ENCODE peak calls at places on chromosomes 12 and 14, in four cellular contexts. One of them, this sample, is unnamed.

GRCh38 chr14:102484316-102484715 is 25.3 kb downstream of the ANKRD9 start:
- DNase-seq in tibial nerve: no peak
- DNase-seq in A549: no peak
- DNase-seq in heart right ventricle: no peak
- DNase-seq in this sample: no peak

GRCh38 chr12:118190266-118190665 is 54.3 kb downstream of the PEBP1 start:
- DNase-seq in tibial nerve: no peak
- DNase-seq in heart right ventricle: no peak
- DNase-seq in A549: no peak
- DNase-seq in this sample: no peak

GRCh38 chr14:44149597-44149996 is 357.5 kb downstream of the FSCB start:
- DNase-seq in A549: peak; percentile 52
- DNase-seq in tibial nerve: no peak
- DNase-seq in heart right ventricle: no peak
- DNase-seq in this sample: no peak

GRCh38 chr14:93880025-93880820 is 46.9 kb upstream of the FAM181A start:
- DNase-seq in A549: no peak
- DNase-seq in tibial nerve: peak; percentile 16
- DNase-seq in heart right ventricle: no peak
- DNase-seq in this sample: no peak

GRCh38 chr12:10632226-10632625 is 18.8 kb upstream of the MAGOHB start:
- DNase-seq in tibial nerve: no peak
- DNase-seq in heart right ventricle: no peak
- DNase-seq in A549: no peak
- DNase-seq in this sample: no peak

GRCh38 chr14:87888136-87888999 is 104.6 kb downstream of the GALC start:
- DNase-seq in heart right ventricle: peak; percentile 10
- DNase-seq in tibial nerve: peak; percentile 27
- DNase-seq in A549: peak; percentile 31
- DNase-seq in this sample: no peak

GRCh38 chr14:95577875-95578274 is 43.0 kb downstream of the GLRX5 start:
- DNase-seq in A549: no peak
- DNase-seq in heart right ventricle: no peak
- DNase-seq in tibial nerve: no peak
- DNase-seq in this sample: no peak

GRCh38 chr12:125032466-125033152 is 32.6 kb upstream of the AACS start:
- DNase-seq in A549: no peak
- DNase-seq in tibial nerve: no peak
- DNase-seq in heart right ventricle: no peak
- DNase-seq in this sample: no peak

GRCh38 chr14:39617537-39617936 is 185.3 kb upstream of the FBXO33 start:
- DNase-seq in tibial nerve: no peak
- DNase-seq in A549: no peak
- DNase-seq in heart right ventricle: no peak
- DNase-seq in this sample: no peak

GRCh38 chr12:47817272-47818006 is 2.3 kb downstream of the HDAC7 start:
- DNase-seq in A549: no peak
- DNase-seq in heart right ventricle: no peak
- DNase-seq in tibial nerve: no peak
- DNase-seq in this sample: no peak

GRCh38 chr12:85872497-85873091 is 1.5 kb upstream of the NTS start:
- DNase-seq in tibial nerve: no peak
- DNase-seq in heart right ventricle: no peak
- DNase-seq in A549: peak; percentile 78
- DNase-seq in this sample: no peak

GRCh38 chr14:43778607-43778955 is 728.5 kb downstream of the FSCB start:
- DNase-seq in tibial nerve: no peak
- DNase-seq in A549: no peak
- DNase-seq in heart right ventricle: no peak
- DNase-seq in this sample: no peak

GRCh38 chr14:63039800-63040380 is 5.4 kb downstream of the KCNH5 start:
- DNase-seq in tibial nerve: no peak
- DNase-seq in A549: peak; percentile 56
- DNase-seq in heart right ventricle: no peak
- DNase-seq in this sample: no peak

GRCh38 chr12:124075836-124076235 is 102.8 kb downstream of the ZNF664 start:
- DNase-seq in heart right ventricle: no peak
- DNase-seq in tibial nerve: no peak
- DNase-seq in A549: no peak
- DNase-seq in this sample: no peak

GRCh38 chr12:69337325-69337724 is 10.9 kb upstream of the LYZ start:
- DNase-seq in A549: no peak
- DNase-seq in heart right ventricle: no peak
- DNase-seq in tibial nerve: no peak
- DNase-seq in this sample: no peak

GRCh38 chr14:99125616-99126431 is 146.2 kb downstream of the BCL11B start:
- DNase-seq in tibial nerve: no peak
- DNase-seq in heart right ventricle: peak; percentile 2
- DNase-seq in A549: no peak
- DNase-seq in this sample: no peak

GRCh38 chr12:62210422-62210821 is 49.8 kb upstream of the USP15 start:
- DNase-seq in heart right ventricle: no peak
- DNase-seq in tibial nerve: no peak
- DNase-seq in A549: peak; percentile 71
- DNase-seq in this sample: no peak

GRCh38 chr14:61527325-61528100 is 167.8 kb upstream of the HIF1A start:
- DNase-seq in tibial nerve: no peak
- DNase-seq in A549: peak; percentile 68
- DNase-seq in heart right ventricle: no peak
- DNase-seq in this sample: no peak

GRCh38 chr14:92670967-92671366 is 77.5 kb downstream of the LGMN start:
- DNase-seq in tibial nerve: no peak
- DNase-seq in heart right ventricle: no peak
- DNase-seq in A549: no peak
- DNase-seq in this sample: no peak

GRCh38 chr12:111645433-111645832 is 40.3 kb downstream of the BRAP start:
- DNase-seq in tibial nerve: no peak
- DNase-seq in heart right ventricle: no peak
- DNase-seq in A549: peak; percentile 12
- DNase-seq in this sample: no peak

GRCh38 chr12:31323466-31324115 is 2.4 kb downstream of the SINHCAF start:
- DNase-seq in A549: peak; percentile 41
- DNase-seq in tibial nerve: no peak
- DNase-seq in heart right ventricle: peak; percentile 34
- DNase-seq in this sample: no peak

GRCh38 chr14:36646664-36647416 is 14.8 kb upstream of the PAX9 start:
- DNase-seq in A549: no peak
- DNase-seq in heart right ventricle: no peak
- DNase-seq in tibial nerve: no peak
- DNase-seq in this sample: no peak

GRCh38 chr12:836952-837351 is 84.6 kb downstream of the WNK1 start:
- DNase-seq in tibial nerve: no peak
- DNase-seq in A549: no peak
- DNase-seq in heart right ventricle: no peak
- DNase-seq in this sample: no peak
- H3K4me3 ChIP-seq in tibial nerve: no peak overlapping the region
- H3K4me3 ChIP-seq in A549: no peak overlapping the region
- H3K4me3 ChIP-seq in heart right ventricle: no peak overlapping the region
- H3K4me3 ChIP-seq in this sample: no peak overlapping the region

DNA sequence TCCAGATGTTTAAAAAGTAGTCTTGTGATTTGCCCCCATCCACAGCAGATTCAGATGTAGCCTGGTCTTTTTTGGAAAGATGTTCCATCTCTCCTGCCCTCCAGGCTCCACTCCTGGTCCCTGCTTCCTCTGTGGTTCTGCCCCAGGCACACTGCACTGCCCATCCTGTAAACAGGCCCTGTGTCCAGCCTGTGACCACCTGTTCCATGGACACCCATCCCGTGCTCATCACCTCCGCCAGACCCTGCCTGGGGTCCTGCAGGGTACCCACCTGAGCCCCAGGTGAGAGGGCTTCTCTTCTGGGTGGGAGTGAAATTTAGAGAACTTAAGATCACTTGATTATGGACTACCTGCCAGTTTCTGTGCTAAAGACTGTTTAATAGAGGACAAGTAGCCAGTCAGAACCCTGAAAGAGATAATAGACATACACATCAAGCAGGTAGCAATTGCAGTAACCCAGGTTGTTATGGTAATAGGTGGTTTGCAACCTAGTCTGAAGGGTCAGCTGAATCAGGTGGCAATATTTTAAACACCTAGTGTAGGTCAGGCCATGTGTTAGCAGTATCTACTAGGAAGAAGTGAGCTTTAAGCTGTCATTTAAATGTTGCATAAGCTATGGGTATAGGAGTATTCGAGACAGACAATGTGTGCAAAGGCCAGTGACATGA is 2.1 kb downstream of the RNF31 start:
- DNase-seq in heart right ventricle: no peak
- DNase-seq in A549: no peak
- DNase-seq in tibial nerve: no peak
- DNase-seq in this sample: no peak
- H3K4me1 ChIP-seq in heart right ventricle: peaks cover 27% of the 10 kb centered on the region
- H3K4me1 ChIP-seq in A549: peaks cover 14% of the 10 kb centered on the region
- H3K4me1 ChIP-seq in tibial nerve: peaks cover 21% of the 10 kb centered on the region
- H3K4me1 ChIP-seq in this sample: peaks cover 20% of the 10 kb centered on the region

DNA sequence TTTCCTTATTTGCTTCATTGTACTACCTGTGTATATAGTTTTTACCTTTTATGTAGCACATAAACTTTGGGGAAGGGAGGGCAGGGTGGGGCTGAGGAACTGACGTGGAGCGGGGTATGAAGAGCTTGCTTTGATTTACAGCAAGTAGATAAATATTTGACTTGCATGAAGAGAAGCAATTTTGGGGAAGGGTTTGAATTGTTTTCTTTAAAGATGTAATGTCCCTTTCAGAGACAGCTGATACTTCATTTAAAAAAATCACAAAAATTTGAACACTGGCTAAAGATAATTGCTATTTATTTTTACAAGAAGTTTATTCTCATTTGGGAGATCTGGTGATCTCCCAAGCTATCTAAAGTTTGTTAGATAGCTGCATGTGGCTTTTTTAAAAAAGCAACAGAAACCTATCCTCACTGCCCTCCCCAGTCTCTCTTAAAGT is 4.1 kb downstream of the CDKN1B start:
- DNase-seq in tibial nerve: no peak
- DNase-seq in A549: peak; percentile 69
- DNase-seq in heart right ventricle: no peak
- DNase-seq in this sample: no peak
- H3K4me3 ChIP-seq in tibial nerve: no peak overlapping the region
- H3K4me3 ChIP-seq in A549: peak overlapping the region; percentile 87
- H3K4me3 ChIP-seq in heart right ventricle: no peak overlapping the region
- H3K4me3 ChIP-seq in this sample: no peak overlapping the region

GRCh38 chr12:50619610-50619958 is 114.8 kb downstream of the DIP2B start:
- DNase-seq in tibial nerve: no peak
- DNase-seq in heart right ventricle: no peak
- DNase-seq in A549: no peak
- DNase-seq in this sample: no peak
- H3K4me1 ChIP-seq in tibial nerve: peaks cover 27% of the 10 kb centered on the region
- H3K4me1 ChIP-seq in heart right ventricle: peaks cover 33% of the 10 kb centered on the region
- H3K4me1 ChIP-seq in A549: peaks cover 58% of the 10 kb centered on the region
- H3K4me1 ChIP-seq in this sample: peaks cover 19% of the 10 kb centered on the region

DNA sequence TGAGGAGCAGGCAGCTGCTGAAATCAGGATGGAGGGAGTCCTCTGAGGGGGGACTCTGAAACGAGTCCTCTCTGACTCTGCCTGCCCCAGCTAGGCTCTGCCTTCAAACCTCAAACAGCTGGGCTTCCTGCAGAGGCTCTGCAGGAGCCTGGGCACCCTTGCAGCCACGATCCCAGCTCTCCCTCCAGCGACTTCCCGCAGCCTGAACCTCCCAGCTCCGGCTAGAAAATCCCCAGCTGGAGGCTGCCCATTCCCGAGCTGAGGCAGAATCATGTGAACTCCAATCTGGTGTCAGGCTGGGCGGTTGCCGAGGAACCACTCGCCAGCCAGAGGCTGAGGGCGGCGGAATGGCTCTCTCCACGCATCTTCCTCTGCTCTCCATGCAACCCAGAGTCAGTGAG is at the start of gene GPR68:
- DNase-seq in heart right ventricle: peak; percentile 43
- DNase-seq in tibial nerve: no peak
- DNase-seq in A549: no peak
- DNase-seq in this sample: peak; percentile 81
- H3K4me3 ChIP-seq in heart right ventricle: no peak within 1 kb of the TSS
- H3K4me3 ChIP-seq in tibial nerve: no peak within 1 kb of the TSS
- H3K4me3 ChIP-seq in A549: no peak within 1 kb of the TSS
- H3K4me3 ChIP-seq in this sample: no peak within 1 kb of the TSS

GRCh38 chr14:103521438-103521961 is 1.1 kb downstream of the CKB start:
- DNase-seq in heart right ventricle: no peak
- DNase-seq in A549: no peak
- DNase-seq in tibial nerve: no peak
- DNase-seq in this sample: peak; percentile 59

GRCh38 chr14:103522028-103522581 is 525 bp downstream of the CKB start:
- DNase-seq in A549: no peak
- DNase-seq in heart right ventricle: no peak
- DNase-seq in tibial nerve: no peak
- DNase-seq in this sample: no peak

GRCh38 chr14:103523583-103523969 is 946 bp upstream of the CKB start:
- DNase-seq in tibial nerve: no peak
- DNase-seq in heart right ventricle: no peak
- DNase-seq in A549: no peak
- DNase-seq in this sample: no peak

GRCh38 chr14:103524002-103524785 is 1.6 kb upstream of the CKB start:
- DNase-seq in A549: no peak
- DNase-seq in tibial nerve: no peak
- DNase-seq in heart right ventricle: no peak
- DNase-seq in this sample: no peak

DNA sequence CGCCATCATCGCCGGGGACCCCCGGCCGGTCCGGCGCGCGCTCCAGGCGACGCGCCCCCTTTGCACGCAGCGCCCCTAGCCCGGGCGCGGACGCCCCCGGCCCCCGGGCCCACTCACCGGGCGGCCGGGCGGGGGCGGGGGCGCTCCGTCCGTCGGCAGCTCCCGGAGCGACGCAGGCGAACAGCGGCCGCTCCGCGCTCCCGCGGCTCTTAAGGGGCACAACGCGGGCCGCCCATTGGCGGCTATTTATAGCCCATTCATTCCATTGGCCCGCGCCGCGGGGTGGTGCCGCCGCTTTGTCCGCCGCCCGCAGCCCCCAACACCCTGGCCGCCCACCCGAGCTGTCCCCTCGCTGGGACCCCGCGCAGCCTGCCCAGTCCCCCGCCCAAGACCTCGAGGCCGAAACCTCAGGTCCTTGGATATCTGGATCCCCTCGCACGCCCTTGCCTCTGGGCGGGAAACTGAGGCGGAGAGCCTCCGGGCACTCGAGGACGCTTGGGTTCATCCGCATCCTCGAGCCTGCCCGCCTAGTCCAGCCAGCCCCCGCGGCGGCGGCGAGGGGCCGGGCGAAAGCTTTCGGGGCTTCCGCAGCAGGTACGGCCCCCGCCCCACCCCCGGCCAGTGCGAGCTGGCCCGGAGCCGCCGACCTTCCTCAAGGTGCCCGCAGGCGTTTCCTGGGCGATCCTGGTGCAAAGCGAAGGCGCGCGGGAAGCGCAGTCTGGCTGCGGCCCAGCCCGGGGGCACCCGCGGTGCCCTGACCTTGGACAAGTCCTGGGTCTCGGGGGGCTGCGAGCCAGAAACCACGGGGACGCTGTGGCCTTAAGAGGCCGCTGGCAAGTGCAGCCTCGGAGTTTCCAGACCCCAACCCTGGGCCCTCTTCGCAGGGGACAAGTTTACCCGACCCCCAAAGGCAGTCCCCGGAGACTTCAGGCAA is at the start of gene CKB:
- DNase-seq in A549: peak; percentile 72
- DNase-seq in tibial nerve: no peak
- DNase-seq in heart right ventricle: peak; percentile 59
- DNase-seq in this sample: peak; percentile 61
- H3K4me1 ChIP-seq in A549: peaks cover 71% of the 10 kb centered on the region
- H3K4me1 ChIP-seq in tibial nerve: peaks cover 44% of the 10 kb centered on the region
- H3K4me1 ChIP-seq in heart right ventricle: peaks cover 55% of the 10 kb centered on the region
- H3K4me1 ChIP-seq in this sample: peaks cover 77% of the 10 kb centered on the region